ENCODE peak calls at places on chromosomes 7 and 10, in eight cellular contexts. L is AG09309, H is vagina, E is GM20000, N is mucosa of descending colon, F is A549, U is GM13976, S is nephron progenitor cell. P is an unnamed sample.

GRCh38 chr10:76091821-76092394 is 660.5 kb downstream of the LRMDA start:
- DNase-seq in N (no peak), F (no peak), H (peak), E (no peak), L (no peak), S (no peak), U (no peak), P (no peak)

GRCh38 chr10:75592888-75593643 is 161.6 kb downstream of the LRMDA start:
- DNase-seq in L (no peak), U (no peak), E (no peak), N (no peak), F (no peak), H (no peak), S (no peak), P (no peak)

GRCh38 chr7:86970547-86970946 is 88.9 kb downstream of the ELAPOR2 start:
- DNase-seq in U (no peak), E (no peak), N (no peak), L (no peak), S (no peak), H (no peak), F (no peak), P (no peak)

GRCh38 chr7:131633342-131633843 is 77.0 kb upstream of the PODXL start:
- DNase-seq in E (no peak), S (no peak), F (peak), U (no peak), H (no peak), N (no peak), L (peak), P (no peak)

GRCh38 chr7:38171558-38172403 is 6.3 kb upstream of the STARD3NL start:
- DNase-seq in U (peak), L (no peak), N (no peak), E (no peak), F (no peak), S (no peak), H (no peak), P (no peak)

GRCh38 chr7:108002726-108003590 is at the start of gene LAMB1:
- DNase-seq in F (peak), H (peak), S (peak), E (peak), N (peak), U (peak), L (no peak), P (peak)

GRCh38 chr10:58081353-58081752 is 186.3 kb downstream of the IPMK start:
- DNase-seq in H (no peak), U (no peak), F (no peak), E (no peak), S (no peak), N (no peak), L (no peak), P (no peak)

GRCh38 chr10:83982812-83983211 is 156.5 kb upstream of the GHITM start:
- DNase-seq in F (no peak), S (no peak), U (no peak), H (no peak), L (no peak), N (no peak), E (no peak), P (no peak)

GRCh38 chr10:102453502-102453901 is 2.2 kb upstream of the C10orf95 start:
- DNase-seq in L (no peak), H (no peak), S (no peak), U (no peak), E (no peak), N (no peak), F (no peak), P (no peak)

GRCh38 chr10:121994429-121994881 is 5.5 kb downstream of the TACC2 start:
- DNase-seq in E (no peak), F (no peak), U (no peak), L (no peak), N (peak), H (no peak), S (peak), P (no peak)

GRCh38 chr10:79241990-79242619 is 105.2 kb upstream of the PPIF start:
- DNase-seq in U (peak), H (no peak), E (peak), F (no peak), S (peak), N (peak), L (no peak), P (no peak)

GRCh38 chr10:125087191-125087896 is 73.0 kb downstream of the CTBP2 start:
- DNase-seq in U (no peak), E (no peak), F (no peak), S (no peak), H (no peak), N (no peak), L (no peak), P (no peak)

GRCh38 chr10:97532935-97533671 is 34.4 kb downstream of the UBTD1 start:
- DNase-seq in S (peak), F (peak), L (no peak), N (no peak), E (no peak), H (no peak), U (no peak), P (no peak)

GRCh38 chr7:70177166-70177565 is 578.9 kb downstream of the AUTS2 start:
- DNase-seq in E (no peak), S (no peak), N (no peak), H (no peak), L (no peak), U (no peak), F (no peak), P (no peak)

GRCh38 chr7:92785923-92786322 is 50.5 kb downstream of the CDK6 start:
- DNase-seq in S (no peak), L (no peak), U (no peak), N (no peak), E (no peak), H (no peak), F (no peak), P (no peak)

GRCh38 chr10:85612833-85613232 is 753.8 kb downstream of the GRID1 start:
- DNase-seq in L (no peak), U (no peak), E (no peak), F (peak), N (no peak), S (no peak), H (peak), P (no peak)

GRCh38 chr10:77428776-77429395 is 208.7 kb downstream of the KCNMA1 start:
- DNase-seq in N (no peak), F (peak), E (no peak), S (peak), L (peak), U (no peak), H (no peak), P (no peak)

GRCh38 chr7:94344826-94345225 is 49.9 kb upstream of the COL1A2 start:
- DNase-seq in L (no peak), E (no peak), H (no peak), N (no peak), S (no peak), U (no peak), F (no peak), P (no peak)

GRCh38 chr7:139043823-139044812 is 8.3 kb upstream of the ZC3HAV1L start:
- DNase-seq in L (no peak), N (no peak), E (no peak), U (no peak), S (no peak), F (peak), H (no peak), P (no peak)

GRCh38 chr7:37495574-37496184 is 47.0 kb upstream of the ELMO1 start:
- DNase-seq in H (no peak), U (peak), F (peak), E (peak), N (no peak), S (no peak), L (no peak), P (no peak)

GRCh38 chr7:78493383-78493782 is 694.8 kb downstream of the PHTF2 start:
- DNase-seq in H (no peak), E (no peak), F (no peak), S (no peak), U (no peak), L (no peak), N (no peak), P (no peak)

GRCh38 chr10:28130267-28130666 is 131.4 kb upstream of the ODAD2 start:
- DNase-seq in U (no peak), L (peak), N (no peak), S (no peak), E (no peak), F (no peak), H (no peak), P (no peak)

GRCh38 chr7:132116369-132116768 is 459.9 kb downstream of the PLXNA4 start:
- DNase-seq in S (no peak), F (peak), E (no peak), L (no peak), U (no peak), H (no peak), N (no peak), P (no peak)

GRCh38 chr10:114638874-114639625 is 19.0 kb downstream of the ABLIM1 start:
- DNase-seq in F (no peak), E (no peak), U (no peak), H (no peak), N (no peak), L (peak), S (no peak), P (no peak)

DNA sequence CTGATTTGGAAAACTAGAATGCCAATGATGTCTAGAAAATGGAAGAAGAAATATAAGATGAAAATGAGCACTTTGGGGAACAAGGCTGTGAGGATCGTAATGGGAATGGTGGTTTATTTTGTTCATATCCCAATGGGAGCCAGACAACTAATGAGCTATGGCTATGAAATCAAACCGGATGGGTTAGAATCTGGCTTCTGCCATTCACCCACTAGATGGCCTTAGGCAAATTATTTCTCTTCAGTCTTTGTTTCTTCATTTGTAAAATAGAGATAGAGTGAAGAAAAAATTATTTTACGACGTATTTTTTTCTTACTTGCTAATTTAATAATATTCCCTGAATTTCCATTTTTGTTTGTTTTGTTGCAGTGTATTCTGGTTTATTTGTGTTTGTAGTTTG is 572.1 kb upstream of the IGFBP3 start:
- DNase-seq in N (no peak), U (no peak), E (no peak), L (no peak), H (no peak), S (no peak), F (no peak), P (no peak)
- TF ChIP-seq CTCF in N (no peak), U (no peak), E (no peak), L (no peak), H (no peak), S (no peak), F (no peak), P (no peak)

DNA sequence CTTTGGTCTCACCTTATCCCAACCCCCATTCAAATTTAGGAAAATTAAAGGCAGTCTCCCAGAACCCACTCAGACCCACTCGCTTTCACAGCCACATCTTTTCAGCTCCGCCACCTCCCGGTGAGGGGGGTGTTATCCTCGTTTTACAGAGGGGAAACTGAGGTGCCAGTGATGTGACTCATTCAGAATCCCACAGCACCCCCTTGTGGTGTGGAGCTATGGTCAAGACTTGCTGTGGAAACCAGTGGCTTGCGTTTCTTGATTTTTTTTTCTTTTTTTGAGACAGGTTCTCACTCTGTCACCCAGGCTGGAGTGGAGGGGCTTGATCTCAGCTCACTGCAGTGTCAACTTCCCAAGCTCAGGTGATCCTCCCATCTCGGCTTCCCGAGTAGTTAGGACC is 27.6 kb downstream of the SLC35G1 start:
- DNase-seq in F (peak), U (peak), H (no peak), N (no peak), L (no peak), S (no peak), E (no peak), P (no peak)
- TF ChIP-seq CTCF in F (peak), U (peak), H (no peak), N (no peak), L (peak), S (peak), E (peak), P (peak)

DNA sequence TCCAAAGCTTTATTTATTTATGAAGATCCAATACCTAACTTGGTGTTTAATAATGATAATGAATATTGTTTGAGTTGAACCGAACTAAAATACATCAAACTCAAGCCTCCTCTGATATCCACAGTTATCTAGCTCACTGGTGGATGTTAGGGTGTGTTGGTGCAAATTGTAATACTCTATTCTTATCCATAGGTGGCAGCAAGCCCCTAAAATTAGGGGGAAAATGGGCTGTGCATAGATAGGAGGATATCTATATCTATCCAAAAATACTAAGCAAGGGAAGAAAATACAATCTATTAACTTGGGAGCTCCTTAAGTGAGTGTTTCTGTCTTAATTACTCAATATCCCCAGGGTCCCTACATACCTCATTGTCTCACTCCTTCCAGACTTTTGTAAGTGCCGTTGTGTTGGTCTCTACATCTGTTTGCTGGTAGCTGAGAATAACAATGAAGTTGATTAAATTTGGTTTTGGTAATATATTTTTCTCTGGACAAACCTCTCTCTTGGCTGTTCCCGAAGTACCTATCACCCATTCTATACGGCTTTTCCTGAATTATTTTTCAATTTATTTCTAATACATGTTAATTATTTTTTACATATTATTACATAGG is 55.0 kb upstream of the VWDE start:
- DNase-seq in E (peak), N (no peak), S (peak), L (no peak), H (no peak), U (peak), F (peak), P (no peak)
- TF ChIP-seq CTCF in E (peak), N (no peak), S (peak), L (peak), H (no peak), U (peak), F (peak), P (peak)

DNA sequence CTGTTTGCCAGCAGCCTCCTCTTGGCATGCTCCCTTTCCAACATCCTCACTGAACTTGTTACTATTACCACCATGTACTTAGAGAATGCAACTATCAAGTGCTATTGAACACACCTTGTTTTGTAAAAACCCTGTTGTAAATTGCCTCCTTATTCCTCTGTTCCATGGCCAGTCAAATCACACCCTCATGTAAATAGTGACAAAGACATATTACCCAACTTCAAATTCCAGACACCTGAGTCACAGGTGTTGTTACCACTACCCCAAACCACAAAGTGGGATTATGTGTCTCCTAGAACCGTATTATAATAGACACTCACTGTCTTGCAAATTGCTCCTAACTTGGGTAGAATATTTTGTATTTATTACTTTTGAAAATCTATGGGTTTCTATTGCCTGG is 263.2 kb upstream of the C7orf33 start:
- DNase-seq in N (no peak), E (no peak), F (peak), H (no peak), U (no peak), L (no peak), S (no peak), P (no peak)
- TF ChIP-seq CTCF in N (no peak), E (no peak), F (no peak), H (no peak), U (no peak), L (no peak), S (no peak), P (no peak)

GRCh38 chr7:99171731-99172130 is 27.8 kb upstream of the SMURF1 start:
- DNase-seq in S (no peak), F (no peak), N (no peak), U (no peak), L (no peak), H (no peak), E (no peak), P (no peak)
- TF ChIP-seq CTCF in S (no peak), F (no peak), N (no peak), U (no peak), L (no peak), H (no peak), E (no peak), P (no peak)

DNA sequence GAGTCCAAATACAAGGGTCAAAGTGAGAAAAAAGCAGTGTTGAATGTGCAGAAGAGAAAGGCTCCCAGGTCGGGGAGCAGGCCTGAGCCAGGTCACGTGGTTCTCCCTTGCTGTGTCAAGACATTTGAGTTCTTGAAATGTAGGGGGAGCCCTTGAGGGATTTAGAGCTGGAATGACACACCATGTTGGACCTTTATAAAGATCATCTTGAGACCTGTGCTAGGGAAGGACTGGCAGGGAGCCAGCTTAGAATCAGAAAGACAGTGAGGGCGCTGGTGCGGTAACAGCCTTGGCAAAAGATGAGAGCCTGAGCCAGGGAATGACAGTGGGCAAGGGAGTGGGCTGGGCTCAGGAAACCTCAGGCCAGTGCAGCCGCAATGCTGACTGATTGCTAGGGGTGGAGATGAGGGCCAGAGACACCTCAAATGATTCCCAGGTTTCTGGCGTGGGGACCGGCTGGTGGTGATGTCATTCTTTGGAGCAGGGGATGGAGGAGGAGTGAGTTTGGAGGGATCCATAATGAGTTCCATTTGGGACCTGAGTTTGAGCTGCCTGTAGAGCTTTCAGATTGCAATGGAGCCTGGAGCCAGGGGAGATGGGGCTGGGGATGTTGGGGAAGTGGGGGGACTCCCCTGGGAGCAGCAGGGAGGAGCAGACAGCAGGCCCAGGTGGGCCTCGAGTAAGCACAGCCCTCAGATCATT is 120.2 kb downstream of the PTPN20 start:
- DNase-seq in F (peak), S (no peak), L (no peak), E (no peak), U (no peak), N (no peak), H (no peak), P (peak)
- TF ChIP-seq CTCF in F (no peak), S (no peak), L (peak), E (no peak), U (no peak), N (no peak), H (no peak), P (peak)

DNA sequence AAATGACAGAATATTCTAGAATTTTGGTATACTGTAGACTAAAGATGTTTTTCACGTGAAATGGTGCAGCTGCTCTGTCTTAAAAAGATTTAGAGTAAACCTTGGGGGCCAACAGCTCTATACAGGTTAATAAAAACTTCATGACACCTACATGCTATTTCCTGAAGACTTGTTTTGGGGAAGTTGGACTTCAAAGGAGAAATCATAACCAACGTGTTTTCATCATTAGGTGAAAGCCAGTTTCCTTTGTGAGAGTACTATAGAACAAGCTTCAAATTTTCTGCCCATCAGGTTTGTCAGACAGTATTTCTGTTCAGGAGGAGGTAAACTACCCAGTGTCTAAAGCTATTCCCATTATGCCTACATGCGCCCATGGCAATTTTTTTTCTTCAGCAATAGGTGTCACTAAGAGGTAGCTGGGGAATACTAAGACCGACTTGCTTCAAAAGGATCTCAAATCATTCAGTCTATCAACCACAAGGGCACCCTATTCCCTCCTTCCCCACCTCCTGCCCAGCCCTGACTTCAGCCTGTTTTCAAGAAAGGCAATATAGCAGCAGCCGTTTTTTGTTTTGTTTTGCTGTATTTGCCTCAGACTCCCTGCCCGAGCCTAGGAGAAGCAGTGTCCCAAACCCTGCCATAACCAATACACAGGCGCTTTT is 237.3 kb upstream of the SP8 start:
- DNase-seq in N (no peak), F (no peak), S (no peak), U (no peak), H (no peak), L (no peak), E (no peak), P (no peak)
- TF ChIP-seq CTCF in N (no peak), F (no peak), S (no peak), U (no peak), H (no peak), L (no peak), E (no peak), P (no peak)

DNA sequence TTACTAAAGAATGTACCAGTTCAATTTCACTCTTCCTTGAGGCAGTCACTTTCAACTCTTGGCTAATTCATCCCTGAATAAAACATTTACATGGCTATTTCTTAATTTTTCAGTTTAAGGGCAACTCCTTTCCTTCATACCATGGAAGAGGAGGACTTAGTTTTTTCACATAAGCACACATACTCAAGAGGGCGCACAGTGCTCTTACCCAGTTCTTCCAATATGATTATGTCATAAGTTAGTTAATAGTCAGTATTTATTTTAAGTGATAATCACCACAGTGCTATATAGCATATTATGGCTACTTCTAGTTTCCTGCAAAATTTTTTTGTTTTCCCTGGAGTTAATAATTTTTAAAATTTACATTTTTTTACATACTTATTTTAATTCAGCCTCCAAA is 58.6 kb downstream of the SND1 start:
- DNase-seq in N (no peak), L (no peak), U (no peak), S (no peak), H (no peak), F (no peak), E (no peak), P (no peak)
- TF ChIP-seq CTCF in N (no peak), L (no peak), U (no peak), S (no peak), H (no peak), F (no peak), E (no peak), P (no peak)

P was measured in mesothelial cell of epicardium.